ENCODE peak calls at places on chromosome 21, in seven cellular contexts. One of them, this sample, is unnamed.

GRCh38 chr21:34360488-34361241 is 3.1 kb upstream of the KCNE2 start:
- DNase-seq in adrenal gland: peak
- DNase-seq in epithelial cell of proximal tubule: no peak
- DNase-seq in lower leg skin: no peak
- DNase-seq in A549: no peak
- DNase-seq in endothelial cell: no peak
- DNase-seq in AG10803: no peak
- DNase-seq in this sample: no peak

GRCh38 chr21:37877171-37877570 is 39.1 kb downstream of the KCNJ6 start:
- DNase-seq in adrenal gland: no peak
- DNase-seq in epithelial cell of proximal tubule: peak
- DNase-seq in lower leg skin: no peak
- DNase-seq in A549: no peak
- DNase-seq in endothelial cell: no peak
- DNase-seq in AG10803: peak
- DNase-seq in this sample: peak

GRCh38 chr21:35226960-35227741 is 178.0 kb upstream of the RUNX1 start:
- DNase-seq in adrenal gland: no peak
- DNase-seq in epithelial cell of proximal tubule: no peak
- DNase-seq in lower leg skin: no peak
- DNase-seq in A549: no peak
- DNase-seq in endothelial cell: no peak
- DNase-seq in AG10803: no peak
- DNase-seq in this sample: no peak

GRCh38 chr21:30337644-30338170 is at the start of gene KRTAP27-1:
- DNase-seq in adrenal gland: no peak
- DNase-seq in epithelial cell of proximal tubule: no peak
- DNase-seq in lower leg skin: no peak
- DNase-seq in A549: no peak
- DNase-seq in endothelial cell: no peak
- DNase-seq in AG10803: no peak
- DNase-seq in this sample: no peak

GRCh38 chr21:34807881-34808568 is 139.2 kb downstream of the CLIC6 start:
- DNase-seq in adrenal gland: peak
- DNase-seq in epithelial cell of proximal tubule: peak
- DNase-seq in lower leg skin: peak
- DNase-seq in A549: peak
- DNase-seq in endothelial cell: no peak
- DNase-seq in AG10803: peak
- DNase-seq in this sample: peak

GRCh38 chr21:21801921-21802320 is 803.7 kb downstream of the NCAM2 start:
- DNase-seq in adrenal gland: no peak
- DNase-seq in epithelial cell of proximal tubule: no peak
- DNase-seq in lower leg skin: no peak
- DNase-seq in A549: no peak
- DNase-seq in endothelial cell: no peak
- DNase-seq in AG10803: no peak
- DNase-seq in this sample: no peak

GRCh38 chr21:45515241-45516061 is 26.8 kb downstream of the SLC19A1 start:
- DNase-seq in adrenal gland: peak
- DNase-seq in epithelial cell of proximal tubule: no peak
- DNase-seq in lower leg skin: no peak
- DNase-seq in A549: no peak
- DNase-seq in endothelial cell: no peak
- DNase-seq in AG10803: no peak
- DNase-seq in this sample: no peak

GRCh38 chr21:46188226-46189212 is 4.3 kb upstream of the SPATC1L start:
- DNase-seq in adrenal gland: peak
- DNase-seq in epithelial cell of proximal tubule: peak
- DNase-seq in lower leg skin: peak
- DNase-seq in A549: peak
- DNase-seq in endothelial cell: no peak
- DNase-seq in AG10803: peak
- DNase-seq in this sample: peak

GRCh38 chr21:39311164-39311563 is 2.3 kb downstream of the BRWD1 start:
- DNase-seq in adrenal gland: no peak
- DNase-seq in epithelial cell of proximal tubule: no peak
- DNase-seq in lower leg skin: no peak
- DNase-seq in A549: no peak
- DNase-seq in endothelial cell: no peak
- DNase-seq in AG10803: no peak
- DNase-seq in this sample: no peak

GRCh38 chr21:19731251-19731650 is 1267.0 kb upstream of the NCAM2 start:
- DNase-seq in adrenal gland: no peak
- DNase-seq in epithelial cell of proximal tubule: no peak
- DNase-seq in lower leg skin: no peak
- DNase-seq in A549: no peak
- DNase-seq in endothelial cell: no peak
- DNase-seq in AG10803: no peak
- DNase-seq in this sample: peak

GRCh38 chr21:45854702-45855247 is 126.8 kb upstream of the COL6A1 start:
- DNase-seq in adrenal gland: no peak
- DNase-seq in epithelial cell of proximal tubule: no peak
- DNase-seq in lower leg skin: no peak
- DNase-seq in A549: no peak
- DNase-seq in endothelial cell: no peak
- DNase-seq in AG10803: no peak
- DNase-seq in this sample: no peak

GRCh38 chr21:39084073-39084472 is 99.2 kb downstream of the PSMG1 start:
- DNase-seq in adrenal gland: no peak
- DNase-seq in epithelial cell of proximal tubule: no peak
- DNase-seq in lower leg skin: no peak
- DNase-seq in A549: no peak
- DNase-seq in endothelial cell: no peak
- DNase-seq in AG10803: no peak
- DNase-seq in this sample: no peak

GRCh38 chr21:28283652-28284490 is 708.8 kb downstream of the LTN1 start:
- DNase-seq in adrenal gland: no peak
- DNase-seq in epithelial cell of proximal tubule: no peak
- DNase-seq in lower leg skin: no peak
- DNase-seq in A549: no peak
- DNase-seq in endothelial cell: no peak
- DNase-seq in AG10803: peak
- DNase-seq in this sample: peak

GRCh38 chr21:29144736-29145353 is 14.4 kb downstream of the MAP3K7CL start:
- DNase-seq in adrenal gland: no peak
- DNase-seq in epithelial cell of proximal tubule: no peak
- DNase-seq in lower leg skin: no peak
- DNase-seq in A549: no peak
- DNase-seq in endothelial cell: no peak
- DNase-seq in AG10803: peak
- DNase-seq in this sample: peak

GRCh38 chr21:21137986-21138385 is 139.8 kb downstream of the NCAM2 start:
- DNase-seq in adrenal gland: no peak
- DNase-seq in epithelial cell of proximal tubule: no peak
- DNase-seq in lower leg skin: no peak
- DNase-seq in A549: no peak
- DNase-seq in endothelial cell: no peak
- DNase-seq in AG10803: peak
- DNase-seq in this sample: no peak

GRCh38 chr21:29217818-29218252 is 80.9 kb upstream of the BACH1 start:
- DNase-seq in adrenal gland: no peak
- DNase-seq in epithelial cell of proximal tubule: no peak
- DNase-seq in lower leg skin: no peak
- DNase-seq in A549: peak
- DNase-seq in endothelial cell: no peak
- DNase-seq in AG10803: peak
- DNase-seq in this sample: peak

GRCh38 chr21:45284456-45284741 is 3.3 kb downstream of the POFUT2 start:
- DNase-seq in adrenal gland: no peak
- DNase-seq in epithelial cell of proximal tubule: no peak
- DNase-seq in lower leg skin: no peak
- DNase-seq in A549: no peak
- DNase-seq in endothelial cell: no peak
- DNase-seq in AG10803: no peak
- DNase-seq in this sample: no peak

GRCh38 chr21:46206163-46207005 is 22.1 kb upstream of the SPATC1L start:
- DNase-seq in adrenal gland: peak
- DNase-seq in epithelial cell of proximal tubule: no peak
- DNase-seq in lower leg skin: no peak
- DNase-seq in A549: no peak
- DNase-seq in endothelial cell: no peak
- DNase-seq in AG10803: no peak
- DNase-seq in this sample: no peak

GRCh38 chr21:38787461-38788274 is 18.1 kb upstream of the ETS2 start:
- DNase-seq in adrenal gland: peak
- DNase-seq in epithelial cell of proximal tubule: peak
- DNase-seq in lower leg skin: no peak
- DNase-seq in A549: peak
- DNase-seq in endothelial cell: no peak
- DNase-seq in AG10803: peak
- DNase-seq in this sample: peak

DNA sequence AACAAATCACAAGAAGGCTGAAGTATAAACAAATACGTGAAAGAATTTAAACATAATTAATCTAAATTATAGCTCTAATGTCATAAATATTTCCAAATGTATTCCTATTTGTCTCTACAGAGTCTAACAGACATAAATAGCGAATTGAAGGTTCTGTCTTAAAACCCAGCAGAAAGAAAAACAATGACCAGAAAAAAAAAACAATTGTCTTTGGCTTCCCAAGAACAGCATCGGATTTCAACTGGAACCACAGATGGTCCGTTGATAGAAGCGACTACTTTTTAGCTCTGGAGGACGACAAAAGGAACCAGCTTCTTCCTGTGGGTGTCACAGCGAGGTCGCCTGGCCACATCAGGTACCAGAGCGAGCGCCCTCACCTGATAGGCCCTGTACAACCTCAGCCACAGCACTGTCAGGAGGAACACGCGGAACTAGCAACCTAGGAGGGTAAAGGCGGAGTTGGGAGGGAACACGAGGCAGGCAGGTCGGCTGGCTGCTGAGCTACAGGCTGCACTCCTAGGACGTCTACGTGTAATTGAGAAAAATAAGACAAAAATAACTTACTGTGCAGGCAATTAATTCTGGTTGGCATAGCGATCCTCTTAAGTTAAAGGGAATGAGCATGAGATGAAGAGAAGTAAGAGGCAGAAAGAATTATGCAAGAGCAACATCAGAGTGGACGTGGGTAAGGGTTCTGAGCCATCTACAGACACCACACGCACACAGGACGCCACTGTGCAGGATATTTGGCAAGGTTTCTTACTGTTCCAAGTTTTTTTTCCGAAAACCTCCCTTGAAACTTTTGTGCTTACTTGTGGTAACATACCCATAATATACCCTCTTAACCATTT is 16.7 kb upstream of the PRDM15 start:
- DNase-seq in adrenal gland: no peak
- DNase-seq in epithelial cell of proximal tubule: no peak
- DNase-seq in lower leg skin: no peak
- DNase-seq in A549: no peak
- DNase-seq in endothelial cell: no peak
- DNase-seq in AG10803: no peak
- DNase-seq in this sample: no peak
- TF ChIP-seq CTCF in adrenal gland: no peak
- TF ChIP-seq CTCF in epithelial cell of proximal tubule: no peak
- TF ChIP-seq CTCF in lower leg skin: no peak
- TF ChIP-seq CTCF in A549: no peak
- TF ChIP-seq CTCF in endothelial cell: no peak
- TF ChIP-seq CTCF in AG10803: no peak
- TF ChIP-seq CTCF in this sample: no peak

DNA sequence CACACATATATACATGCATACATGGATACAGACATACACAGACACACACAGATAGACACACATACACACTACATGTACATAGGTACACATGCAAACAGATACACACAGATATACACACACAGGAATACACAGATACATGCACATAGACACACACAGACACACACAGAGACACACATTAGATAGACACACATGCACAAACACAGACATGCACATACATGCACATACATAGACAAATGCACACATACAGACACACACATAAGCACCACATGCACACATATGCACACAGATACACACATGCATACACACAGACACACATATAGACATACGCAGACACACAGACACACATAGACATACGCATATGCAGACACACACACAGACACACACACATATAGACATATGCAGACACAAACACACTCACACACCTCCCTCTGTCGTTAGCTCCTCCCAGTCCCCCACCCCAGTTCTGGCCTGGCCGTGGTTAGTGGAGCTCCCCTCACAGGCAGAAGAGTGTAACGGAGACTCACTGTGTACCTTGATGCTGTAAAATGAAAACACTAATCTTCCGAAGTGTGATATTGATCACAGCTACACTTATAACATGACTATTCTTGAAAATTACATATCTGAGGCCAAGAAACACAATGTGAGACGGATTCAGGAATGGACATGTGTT is 7.6 kb downstream of the UBASH3A start:
- DNase-seq in adrenal gland: no peak
- DNase-seq in epithelial cell of proximal tubule: no peak
- DNase-seq in lower leg skin: no peak
- DNase-seq in A549: peak
- DNase-seq in endothelial cell: no peak
- DNase-seq in AG10803: no peak
- DNase-seq in this sample: no peak
- TF ChIP-seq CTCF in adrenal gland: no peak
- TF ChIP-seq CTCF in epithelial cell of proximal tubule: no peak
- TF ChIP-seq CTCF in lower leg skin: no peak
- TF ChIP-seq CTCF in A549: peak
- TF ChIP-seq CTCF in endothelial cell: no peak
- TF ChIP-seq CTCF in AG10803: no peak
- TF ChIP-seq CTCF in this sample: no peak

DNA sequence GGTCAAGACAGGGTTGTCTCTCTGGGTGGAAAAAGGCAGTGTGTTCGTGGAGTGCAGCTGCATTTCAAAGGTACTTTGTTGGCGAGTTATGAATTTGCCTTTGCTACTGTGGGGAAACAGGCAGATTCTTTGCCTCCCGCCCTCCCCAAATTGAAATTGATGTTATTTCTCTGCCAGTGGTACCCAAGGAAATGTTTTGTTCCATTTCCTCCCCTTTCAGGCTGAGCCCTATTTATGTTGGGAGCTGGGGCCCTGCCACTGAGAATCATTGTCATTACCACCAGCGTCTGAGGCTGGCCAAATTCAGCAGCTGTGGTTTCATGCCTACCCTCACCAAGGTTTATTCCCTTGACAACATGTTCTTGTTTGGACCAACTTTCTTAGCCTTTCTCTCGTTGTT is 48.5 kb upstream of the OLIG2 start:
- DNase-seq in adrenal gland: no peak
- DNase-seq in epithelial cell of proximal tubule: no peak
- DNase-seq in lower leg skin: no peak
- DNase-seq in A549: no peak
- DNase-seq in endothelial cell: no peak
- DNase-seq in AG10803: no peak
- DNase-seq in this sample: no peak
- TF ChIP-seq CTCF in adrenal gland: no peak
- TF ChIP-seq CTCF in epithelial cell of proximal tubule: no peak
- TF ChIP-seq CTCF in lower leg skin: no peak
- TF ChIP-seq CTCF in A549: no peak
- TF ChIP-seq CTCF in endothelial cell: no peak
- TF ChIP-seq CTCF in AG10803: no peak
- TF ChIP-seq CTCF in this sample: no peak

DNA sequence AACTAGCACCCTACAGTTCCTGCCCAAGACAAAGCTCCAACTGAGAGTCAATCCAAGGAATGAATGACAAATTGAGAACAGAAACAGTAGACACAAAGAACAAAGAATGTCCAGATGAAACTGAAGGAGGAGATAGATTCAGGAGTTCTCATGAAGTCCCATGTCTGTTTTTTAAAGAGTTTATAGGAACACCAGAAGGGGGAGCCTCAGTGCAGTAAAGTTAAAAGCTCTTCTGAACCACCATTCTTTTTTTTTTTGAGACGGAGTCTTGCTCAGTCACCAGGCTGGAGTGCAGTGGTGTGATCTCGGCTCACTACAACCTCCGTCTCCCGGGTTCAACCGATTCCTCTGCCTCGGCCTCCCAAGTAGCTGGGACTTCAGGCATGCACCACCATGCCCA is 323.6 kb downstream of the MRPL39 start:
- DNase-seq in adrenal gland: no peak
- DNase-seq in epithelial cell of proximal tubule: peak
- DNase-seq in lower leg skin: no peak
- DNase-seq in A549: peak
- DNase-seq in endothelial cell: peak
- DNase-seq in AG10803: peak
- DNase-seq in this sample: peak
- TF ChIP-seq CTCF in adrenal gland: peak
- TF ChIP-seq CTCF in epithelial cell of proximal tubule: peak
- TF ChIP-seq CTCF in lower leg skin: no peak
- TF ChIP-seq CTCF in A549: no peak
- TF ChIP-seq CTCF in endothelial cell: peak
- TF ChIP-seq CTCF in AG10803: peak
- TF ChIP-seq CTCF in this sample: peak

This sample was measured in MCF 10A.